ENCODE peak calls at places on chromosomes 12 and 14, in eight cellular contexts. One of them, this sample, is unnamed.

GRCh38 chr12:131592972-131593371 is 117.9 kb upstream of the SFSWAP start:
- DNase-seq in C1 segment of cervical spinal cord: no peak
- DNase-seq in activated CD4-positive, alpha-beta T cell treated with anti-CD3 and anti-CD28 coated beads, Interleukin-2, amount 50 U/mL, for 1 hour: no peak
- DNase-seq in right lobe of liver: no peak
- DNase-seq in GM18507: peak
- DNase-seq in neuronal stem cell: no peak
- DNase-seq in lung: no peak
- DNase-seq in activated naive CD4-positive, alpha-beta T cell treated with anti-CD3 and anti-CD28 coated beads for 36 hours: peak
- DNase-seq in this sample: no peak

GRCh38 chr12:51721281-51721940 is 127.1 kb downstream of the FIGNL2 start:
- DNase-seq in C1 segment of cervical spinal cord: no peak
- DNase-seq in activated naive CD4-positive, alpha-beta T cell treated with anti-CD3 and anti-CD28 coated beads for 36 hours: peak
- DNase-seq in activated CD4-positive, alpha-beta T cell treated with anti-CD3 and anti-CD28 coated beads, Interleukin-2, amount 50 U/mL, for 1 hour: peak
- DNase-seq in neuronal stem cell: peak
- DNase-seq in right lobe of liver: peak
- DNase-seq in GM18507: no peak
- DNase-seq in lung: peak
- DNase-seq in this sample: no peak

GRCh38 chr12:65741662-65742480 is 82.4 kb upstream of the HMGA2 start:
- DNase-seq in activated CD4-positive, alpha-beta T cell treated with anti-CD3 and anti-CD28 coated beads, Interleukin-2, amount 50 U/mL, for 1 hour: no peak
- DNase-seq in lung: no peak
- DNase-seq in neuronal stem cell: peak
- DNase-seq in right lobe of liver: peak
- DNase-seq in activated naive CD4-positive, alpha-beta T cell treated with anti-CD3 and anti-CD28 coated beads for 36 hours: no peak
- DNase-seq in C1 segment of cervical spinal cord: no peak
- DNase-seq in GM18507: no peak
- DNase-seq in this sample: peak

GRCh38 chr14:102516531-102517411 is 7.2 kb upstream of the ANKRD9 start:
- DNase-seq in lung: no peak
- DNase-seq in activated naive CD4-positive, alpha-beta T cell treated with anti-CD3 and anti-CD28 coated beads for 36 hours: peak
- DNase-seq in activated CD4-positive, alpha-beta T cell treated with anti-CD3 and anti-CD28 coated beads, Interleukin-2, amount 50 U/mL, for 1 hour: peak
- DNase-seq in neuronal stem cell: peak
- DNase-seq in right lobe of liver: peak
- DNase-seq in C1 segment of cervical spinal cord: no peak
- DNase-seq in GM18507: peak
- DNase-seq in this sample: peak

GRCh38 chr14:41280745-41281144 is 325.9 kb upstream of the LRFN5 start:
- DNase-seq in right lobe of liver: no peak
- DNase-seq in lung: no peak
- DNase-seq in C1 segment of cervical spinal cord: no peak
- DNase-seq in GM18507: no peak
- DNase-seq in activated CD4-positive, alpha-beta T cell treated with anti-CD3 and anti-CD28 coated beads, Interleukin-2, amount 50 U/mL, for 1 hour: no peak
- DNase-seq in neuronal stem cell: no peak
- DNase-seq in activated naive CD4-positive, alpha-beta T cell treated with anti-CD3 and anti-CD28 coated beads for 36 hours: no peak
- DNase-seq in this sample: no peak

GRCh38 chr12:88638956-88639355 is 58.7 kb upstream of the KITLG start:
- DNase-seq in GM18507: no peak
- DNase-seq in neuronal stem cell: no peak
- DNase-seq in activated naive CD4-positive, alpha-beta T cell treated with anti-CD3 and anti-CD28 coated beads for 36 hours: no peak
- DNase-seq in right lobe of liver: no peak
- DNase-seq in lung: no peak
- DNase-seq in C1 segment of cervical spinal cord: no peak
- DNase-seq in activated CD4-positive, alpha-beta T cell treated with anti-CD3 and anti-CD28 coated beads, Interleukin-2, amount 50 U/mL, for 1 hour: no peak
- DNase-seq in this sample: no peak

GRCh38 chr12:105083551-105084105 is 630 bp downstream of the ALDH1L2 start:
- DNase-seq in GM18507: no peak
- DNase-seq in neuronal stem cell: no peak
- DNase-seq in lung: peak
- DNase-seq in activated CD4-positive, alpha-beta T cell treated with anti-CD3 and anti-CD28 coated beads, Interleukin-2, amount 50 U/mL, for 1 hour: no peak
- DNase-seq in activated naive CD4-positive, alpha-beta T cell treated with anti-CD3 and anti-CD28 coated beads for 36 hours: peak
- DNase-seq in C1 segment of cervical spinal cord: no peak
- DNase-seq in right lobe of liver: peak
- DNase-seq in this sample: peak

GRCh38 chr14:106044949-106045596 is 518.7 kb downstream of the TMEM121 start:
- DNase-seq in C1 segment of cervical spinal cord: no peak
- DNase-seq in GM18507: no peak
- DNase-seq in activated CD4-positive, alpha-beta T cell treated with anti-CD3 and anti-CD28 coated beads, Interleukin-2, amount 50 U/mL, for 1 hour: peak
- DNase-seq in activated naive CD4-positive, alpha-beta T cell treated with anti-CD3 and anti-CD28 coated beads for 36 hours: peak
- DNase-seq in lung: no peak
- DNase-seq in neuronal stem cell: no peak
- DNase-seq in right lobe of liver: peak
- DNase-seq in this sample: peak

GRCh38 chr12:40063424-40063823 is 42.5 kb downstream of the SLC2A13 start:
- DNase-seq in GM18507: no peak
- DNase-seq in right lobe of liver: no peak
- DNase-seq in lung: no peak
- DNase-seq in neuronal stem cell: no peak
- DNase-seq in C1 segment of cervical spinal cord: no peak
- DNase-seq in activated CD4-positive, alpha-beta T cell treated with anti-CD3 and anti-CD28 coated beads, Interleukin-2, amount 50 U/mL, for 1 hour: no peak
- DNase-seq in activated naive CD4-positive, alpha-beta T cell treated with anti-CD3 and anti-CD28 coated beads for 36 hours: no peak
- DNase-seq in this sample: no peak

GRCh38 chr14:64860039-64860438 is 19.7 kb downstream of the SPTB start:
- DNase-seq in lung: no peak
- DNase-seq in GM18507: no peak
- DNase-seq in right lobe of liver: no peak
- DNase-seq in neuronal stem cell: no peak
- DNase-seq in activated naive CD4-positive, alpha-beta T cell treated with anti-CD3 and anti-CD28 coated beads for 36 hours: no peak
- DNase-seq in C1 segment of cervical spinal cord: no peak
- DNase-seq in activated CD4-positive, alpha-beta T cell treated with anti-CD3 and anti-CD28 coated beads, Interleukin-2, amount 50 U/mL, for 1 hour: no peak
- DNase-seq in this sample: no peak

GRCh38 chr12:1916396-1917171 is 1.9 kb downstream of the CACNA2D4 start:
- DNase-seq in lung: peak
- DNase-seq in GM18507: no peak
- DNase-seq in neuronal stem cell: no peak
- DNase-seq in activated naive CD4-positive, alpha-beta T cell treated with anti-CD3 and anti-CD28 coated beads for 36 hours: no peak
- DNase-seq in activated CD4-positive, alpha-beta T cell treated with anti-CD3 and anti-CD28 coated beads, Interleukin-2, amount 50 U/mL, for 1 hour: no peak
- DNase-seq in right lobe of liver: peak
- DNase-seq in C1 segment of cervical spinal cord: no peak
- DNase-seq in this sample: no peak

GRCh38 chr12:67716817-67717216 is 68.3 kb downstream of the DYRK2 start:
- DNase-seq in activated CD4-positive, alpha-beta T cell treated with anti-CD3 and anti-CD28 coated beads, Interleukin-2, amount 50 U/mL, for 1 hour: no peak
- DNase-seq in right lobe of liver: no peak
- DNase-seq in C1 segment of cervical spinal cord: no peak
- DNase-seq in activated naive CD4-positive, alpha-beta T cell treated with anti-CD3 and anti-CD28 coated beads for 36 hours: no peak
- DNase-seq in lung: no peak
- DNase-seq in neuronal stem cell: no peak
- DNase-seq in GM18507: no peak
- DNase-seq in this sample: no peak

GRCh38 chr12:52778833-52779232 is 1.7 kb upstream of the KRT76 start:
- DNase-seq in activated CD4-positive, alpha-beta T cell treated with anti-CD3 and anti-CD28 coated beads, Interleukin-2, amount 50 U/mL, for 1 hour: no peak
- DNase-seq in C1 segment of cervical spinal cord: no peak
- DNase-seq in GM18507: no peak
- DNase-seq in right lobe of liver: no peak
- DNase-seq in activated naive CD4-positive, alpha-beta T cell treated with anti-CD3 and anti-CD28 coated beads for 36 hours: no peak
- DNase-seq in lung: no peak
- DNase-seq in neuronal stem cell: no peak
- DNase-seq in this sample: no peak

GRCh38 chr12:42516573-42516972 is 73.0 kb downstream of the PRICKLE1 start:
- DNase-seq in lung: no peak
- DNase-seq in activated naive CD4-positive, alpha-beta T cell treated with anti-CD3 and anti-CD28 coated beads for 36 hours: no peak
- DNase-seq in GM18507: no peak
- DNase-seq in C1 segment of cervical spinal cord: no peak
- DNase-seq in neuronal stem cell: no peak
- DNase-seq in right lobe of liver: no peak
- DNase-seq in activated CD4-positive, alpha-beta T cell treated with anti-CD3 and anti-CD28 coated beads, Interleukin-2, amount 50 U/mL, for 1 hour: no peak
- DNase-seq in this sample: no peak

GRCh38 chr14:71139058-71139946 is 232.0 kb downstream of the PCNX1 start:
- DNase-seq in GM18507: no peak
- DNase-seq in neuronal stem cell: peak
- DNase-seq in activated naive CD4-positive, alpha-beta T cell treated with anti-CD3 and anti-CD28 coated beads for 36 hours: peak
- DNase-seq in activated CD4-positive, alpha-beta T cell treated with anti-CD3 and anti-CD28 coated beads, Interleukin-2, amount 50 U/mL, for 1 hour: peak
- DNase-seq in C1 segment of cervical spinal cord: no peak
- DNase-seq in lung: peak
- DNase-seq in right lobe of liver: peak
- DNase-seq in this sample: peak

GRCh38 chr12:130053641-130054040 is 108.6 kb upstream of the FZD10 start:
- DNase-seq in neuronal stem cell: peak
- DNase-seq in right lobe of liver: no peak
- DNase-seq in GM18507: no peak
- DNase-seq in activated naive CD4-positive, alpha-beta T cell treated with anti-CD3 and anti-CD28 coated beads for 36 hours: no peak
- DNase-seq in C1 segment of cervical spinal cord: no peak
- DNase-seq in activated CD4-positive, alpha-beta T cell treated with anti-CD3 and anti-CD28 coated beads, Interleukin-2, amount 50 U/mL, for 1 hour: no peak
- DNase-seq in lung: no peak
- DNase-seq in this sample: no peak

GRCh38 chr12:5487971-5488955 is 56.4 kb downstream of the NTF3 start:
- DNase-seq in C1 segment of cervical spinal cord: no peak
- DNase-seq in right lobe of liver: no peak
- DNase-seq in GM18507: no peak
- DNase-seq in activated naive CD4-positive, alpha-beta T cell treated with anti-CD3 and anti-CD28 coated beads for 36 hours: no peak
- DNase-seq in activated CD4-positive, alpha-beta T cell treated with anti-CD3 and anti-CD28 coated beads, Interleukin-2, amount 50 U/mL, for 1 hour: no peak
- DNase-seq in lung: no peak
- DNase-seq in neuronal stem cell: no peak
- DNase-seq in this sample: no peak

GRCh38 chr12:122423258-122424165 is 1.0 kb upstream of the CLIP1 start:
- DNase-seq in lung: peak
- DNase-seq in C1 segment of cervical spinal cord: no peak
- DNase-seq in right lobe of liver: peak
- DNase-seq in GM18507: no peak
- DNase-seq in neuronal stem cell: peak
- DNase-seq in activated naive CD4-positive, alpha-beta T cell treated with anti-CD3 and anti-CD28 coated beads for 36 hours: peak
- DNase-seq in activated CD4-positive, alpha-beta T cell treated with anti-CD3 and anti-CD28 coated beads, Interleukin-2, amount 50 U/mL, for 1 hour: no peak
- DNase-seq in this sample: peak

GRCh38 chr14:50344116-50344775 is 32.1 kb downstream of the DMAC2L start:
- DNase-seq in GM18507: no peak
- DNase-seq in right lobe of liver: no peak
- DNase-seq in C1 segment of cervical spinal cord: no peak
- DNase-seq in lung: no peak
- DNase-seq in activated CD4-positive, alpha-beta T cell treated with anti-CD3 and anti-CD28 coated beads, Interleukin-2, amount 50 U/mL, for 1 hour: no peak
- DNase-seq in neuronal stem cell: no peak
- DNase-seq in activated naive CD4-positive, alpha-beta T cell treated with anti-CD3 and anti-CD28 coated beads for 36 hours: peak
- DNase-seq in this sample: no peak

GRCh38 chr14:89720741-89721315 is 233.7 kb downstream of the EFCAB11 start:
- DNase-seq in right lobe of liver: no peak
- DNase-seq in lung: peak
- DNase-seq in C1 segment of cervical spinal cord: no peak
- DNase-seq in neuronal stem cell: no peak
- DNase-seq in activated naive CD4-positive, alpha-beta T cell treated with anti-CD3 and anti-CD28 coated beads for 36 hours: peak
- DNase-seq in activated CD4-positive, alpha-beta T cell treated with anti-CD3 and anti-CD28 coated beads, Interleukin-2, amount 50 U/mL, for 1 hour: peak
- DNase-seq in GM18507: no peak
- DNase-seq in this sample: peak

GRCh38 chr14:23071975-23072539 is 14.7 kb upstream of the CDH24 start:
- DNase-seq in lung: no peak
- DNase-seq in activated naive CD4-positive, alpha-beta T cell treated with anti-CD3 and anti-CD28 coated beads for 36 hours: no peak
- DNase-seq in neuronal stem cell: no peak
- DNase-seq in GM18507: no peak
- DNase-seq in C1 segment of cervical spinal cord: no peak
- DNase-seq in activated CD4-positive, alpha-beta T cell treated with anti-CD3 and anti-CD28 coated beads, Interleukin-2, amount 50 U/mL, for 1 hour: no peak
- DNase-seq in right lobe of liver: no peak
- DNase-seq in this sample: no peak

GRCh38 chr12:69966839-69967238 is 141.8 kb downstream of the MYRFL start:
- DNase-seq in activated CD4-positive, alpha-beta T cell treated with anti-CD3 and anti-CD28 coated beads, Interleukin-2, amount 50 U/mL, for 1 hour: no peak
- DNase-seq in right lobe of liver: no peak
- DNase-seq in activated naive CD4-positive, alpha-beta T cell treated with anti-CD3 and anti-CD28 coated beads for 36 hours: no peak
- DNase-seq in C1 segment of cervical spinal cord: no peak
- DNase-seq in lung: no peak
- DNase-seq in GM18507: no peak
- DNase-seq in neuronal stem cell: no peak
- DNase-seq in this sample: no peak

GRCh38 chr12:132561784-132562156 is 48.6 kb downstream of the LRCOL1 start:
- DNase-seq in C1 segment of cervical spinal cord: no peak
- DNase-seq in GM18507: no peak
- DNase-seq in lung: no peak
- DNase-seq in right lobe of liver: no peak
- DNase-seq in activated CD4-positive, alpha-beta T cell treated with anti-CD3 and anti-CD28 coated beads, Interleukin-2, amount 50 U/mL, for 1 hour: no peak
- DNase-seq in neuronal stem cell: no peak
- DNase-seq in activated naive CD4-positive, alpha-beta T cell treated with anti-CD3 and anti-CD28 coated beads for 36 hours: peak
- DNase-seq in this sample: peak

GRCh38 chr12:5521456-5522325 is 89.8 kb downstream of the NTF3 start:
- DNase-seq in lung: no peak
- DNase-seq in neuronal stem cell: no peak
- DNase-seq in C1 segment of cervical spinal cord: no peak
- DNase-seq in activated CD4-positive, alpha-beta T cell treated with anti-CD3 and anti-CD28 coated beads, Interleukin-2, amount 50 U/mL, for 1 hour: no peak
- DNase-seq in right lobe of liver: no peak
- DNase-seq in GM18507: no peak
- DNase-seq in activated naive CD4-positive, alpha-beta T cell treated with anti-CD3 and anti-CD28 coated beads for 36 hours: no peak
- DNase-seq in this sample: no peak

GRCh38 chr14:22657861-22658260 is 13.7 kb upstream of the OR6J1 start:
- DNase-seq in activated naive CD4-positive, alpha-beta T cell treated with anti-CD3 and anti-CD28 coated beads for 36 hours: peak
- DNase-seq in activated CD4-positive, alpha-beta T cell treated with anti-CD3 and anti-CD28 coated beads, Interleukin-2, amount 50 U/mL, for 1 hour: no peak
- DNase-seq in GM18507: no peak
- DNase-seq in lung: no peak
- DNase-seq in neuronal stem cell: no peak
- DNase-seq in C1 segment of cervical spinal cord: no peak
- DNase-seq in right lobe of liver: no peak
- DNase-seq in this sample: no peak

GRCh38 chr12:96047621-96048211 is 12.3 kb upstream of the LTA4H start:
- DNase-seq in activated naive CD4-positive, alpha-beta T cell treated with anti-CD3 and anti-CD28 coated beads for 36 hours: peak
- DNase-seq in GM18507: no peak
- DNase-seq in neuronal stem cell: no peak
- DNase-seq in lung: peak
- DNase-seq in activated CD4-positive, alpha-beta T cell treated with anti-CD3 and anti-CD28 coated beads, Interleukin-2, amount 50 U/mL, for 1 hour: no peak
- DNase-seq in C1 segment of cervical spinal cord: no peak
- DNase-seq in right lobe of liver: no peak
- DNase-seq in this sample: peak

GRCh38 chr14:96037891-96038557 is 1.1 kb upstream of the C14orf132 start:
- DNase-seq in C1 segment of cervical spinal cord: no peak
- DNase-seq in activated CD4-positive, alpha-beta T cell treated with anti-CD3 and anti-CD28 coated beads, Interleukin-2, amount 50 U/mL, for 1 hour: no peak
- DNase-seq in neuronal stem cell: no peak
- DNase-seq in lung: peak
- DNase-seq in right lobe of liver: peak
- DNase-seq in activated naive CD4-positive, alpha-beta T cell treated with anti-CD3 and anti-CD28 coated beads for 36 hours: no peak
- DNase-seq in GM18507: no peak
- DNase-seq in this sample: no peak

GRCh38 chr12:26630546-26631027 is 202.4 kb downstream of the ITPR2 start:
- DNase-seq in GM18507: no peak
- DNase-seq in right lobe of liver: no peak
- DNase-seq in neuronal stem cell: no peak
- DNase-seq in activated naive CD4-positive, alpha-beta T cell treated with anti-CD3 and anti-CD28 coated beads for 36 hours: no peak
- DNase-seq in C1 segment of cervical spinal cord: no peak
- DNase-seq in lung: no peak
- DNase-seq in activated CD4-positive, alpha-beta T cell treated with anti-CD3 and anti-CD28 coated beads, Interleukin-2, amount 50 U/mL, for 1 hour: no peak
- DNase-seq in this sample: no peak

GRCh38 chr14:28867571-28867970 is 101.0 kb downstream of the FOXG1 start:
- DNase-seq in neuronal stem cell: no peak
- DNase-seq in activated CD4-positive, alpha-beta T cell treated with anti-CD3 and anti-CD28 coated beads, Interleukin-2, amount 50 U/mL, for 1 hour: no peak
- DNase-seq in lung: no peak
- DNase-seq in right lobe of liver: no peak
- DNase-seq in GM18507: no peak
- DNase-seq in C1 segment of cervical spinal cord: no peak
- DNase-seq in activated naive CD4-positive, alpha-beta T cell treated with anti-CD3 and anti-CD28 coated beads for 36 hours: no peak
- DNase-seq in this sample: no peak

GRCh38 chr14:64912256-64912655 is 2.0 kb upstream of the CHURC1 start:
- DNase-seq in activated CD4-positive, alpha-beta T cell treated with anti-CD3 and anti-CD28 coated beads, Interleukin-2, amount 50 U/mL, for 1 hour: no peak
- DNase-seq in activated naive CD4-positive, alpha-beta T cell treated with anti-CD3 and anti-CD28 coated beads for 36 hours: no peak
- DNase-seq in C1 segment of cervical spinal cord: no peak
- DNase-seq in lung: no peak
- DNase-seq in right lobe of liver: no peak
- DNase-seq in neuronal stem cell: no peak
- DNase-seq in GM18507: no peak
- DNase-seq in this sample: no peak

This sample was measured in mucosa of descending colon.